ENCODE peak calls at places on chromosomes 7 and 10, in four cellular contexts. One of them, this sample, is unnamed.

GRCh38 chr10:92627845-92628480 is 35.0 kb downstream of the KIF11 start:
- DNase-seq in brain microvascular endothelial cell: peak
- DNase-seq in coronary artery: no peak
- DNase-seq in AG09319: no peak
- DNase-seq in this sample: no peak

GRCh38 chr10:101941871-101942270 is 98.3 kb upstream of the KCNIP2 start:
- DNase-seq in brain microvascular endothelial cell: peak
- DNase-seq in coronary artery: no peak
- DNase-seq in AG09319: no peak
- DNase-seq in this sample: no peak

GRCh38 chr10:127935115-127935561 is 28.2 kb downstream of the PTPRE start:
- DNase-seq in brain microvascular endothelial cell: no peak
- DNase-seq in coronary artery: peak
- DNase-seq in AG09319: peak
- DNase-seq in this sample: no peak

GRCh38 chr7:94687810-94688209 is 31.9 kb upstream of the SGCE start:
- DNase-seq in brain microvascular endothelial cell: no peak
- DNase-seq in coronary artery: no peak
- DNase-seq in AG09319: no peak
- DNase-seq in this sample: no peak

GRCh38 chr7:134885967-134886352 is 100.3 kb upstream of the AGBL3 start:
- DNase-seq in brain microvascular endothelial cell: peak
- DNase-seq in coronary artery: no peak
- DNase-seq in AG09319: peak
- DNase-seq in this sample: no peak

GRCh38 chr7:96136600-96137239 is 185.2 kb downstream of the SLC25A13 start:
- DNase-seq in brain microvascular endothelial cell: no peak
- DNase-seq in coronary artery: no peak
- DNase-seq in AG09319: no peak
- DNase-seq in this sample: no peak

GRCh38 chr10:124053971-124054370 is 39.4 kb downstream of the CHST15 start:
- DNase-seq in brain microvascular endothelial cell: no peak
- DNase-seq in coronary artery: no peak
- DNase-seq in AG09319: no peak
- DNase-seq in this sample: no peak

GRCh38 chr7:79912213-79912633 is 222.4 kb upstream of the GNAI1 start:
- DNase-seq in brain microvascular endothelial cell: no peak
- DNase-seq in coronary artery: no peak
- DNase-seq in AG09319: no peak
- DNase-seq in this sample: no peak

GRCh38 chr10:3471927-3472704 is 299.5 kb upstream of the PITRM1 start:
- DNase-seq in brain microvascular endothelial cell: no peak
- DNase-seq in coronary artery: no peak
- DNase-seq in AG09319: no peak
- DNase-seq in this sample: no peak

GRCh38 chr7:7581531-7582179 is 15.0 kb downstream of the MIOS start:
- DNase-seq in brain microvascular endothelial cell: no peak
- DNase-seq in coronary artery: no peak
- DNase-seq in AG09319: no peak
- DNase-seq in this sample: no peak

GRCh38 chr10:27838291-27838690 is 92.7 kb upstream of the MKX start:
- DNase-seq in brain microvascular endothelial cell: peak
- DNase-seq in coronary artery: no peak
- DNase-seq in AG09319: no peak
- DNase-seq in this sample: no peak

GRCh38 chr10:114648368-114648767 is 9.7 kb downstream of the ABLIM1 start:
- DNase-seq in brain microvascular endothelial cell: peak
- DNase-seq in coronary artery: no peak
- DNase-seq in AG09319: no peak
- DNase-seq in this sample: no peak

GRCh38 chr7:157411580-157411979 is 74.8 kb downstream of the DNAJB6 start:
- DNase-seq in brain microvascular endothelial cell: no peak
- DNase-seq in coronary artery: no peak
- DNase-seq in AG09319: no peak
- DNase-seq in this sample: no peak

GRCh38 chr10:110411047-110411410 is 86.7 kb upstream of the DUSP5 start:
- DNase-seq in brain microvascular endothelial cell: peak
- DNase-seq in coronary artery: no peak
- DNase-seq in AG09319: no peak
- DNase-seq in this sample: no peak

GRCh38 chr7:82017334-82017943 is 247.6 kb upstream of the HGF start:
- DNase-seq in brain microvascular endothelial cell: no peak
- DNase-seq in coronary artery: no peak
- DNase-seq in AG09319: no peak
- DNase-seq in this sample: no peak

GRCh38 chr10:101217450-101218281 is 11.6 kb downstream of the LBX1 start:
- DNase-seq in brain microvascular endothelial cell: no peak
- DNase-seq in coronary artery: no peak
- DNase-seq in AG09319: no peak
- DNase-seq in this sample: no peak

GRCh38 chr10:102230861-102231356 is 4.8 kb downstream of the ELOVL3 start:
- DNase-seq in brain microvascular endothelial cell: no peak
- DNase-seq in coronary artery: peak
- DNase-seq in AG09319: no peak
- DNase-seq in this sample: no peak

GRCh38 chr7:154373951-154374350 is 321.8 kb downstream of the DPP6 start:
- DNase-seq in brain microvascular endothelial cell: no peak
- DNase-seq in coronary artery: no peak
- DNase-seq in AG09319: no peak
- DNase-seq in this sample: no peak

GRCh38 chr10:103145860-103146466 is 47.1 kb downstream of the NT5C2 start:
- DNase-seq in brain microvascular endothelial cell: peak
- DNase-seq in coronary artery: peak
- DNase-seq in AG09319: peak
- DNase-seq in this sample: no peak

GRCh38 chr7:151990567-151990966 is 34.3 kb downstream of the GALNTL5 start:
- DNase-seq in brain microvascular endothelial cell: peak
- DNase-seq in coronary artery: no peak
- DNase-seq in AG09319: no peak
- DNase-seq in this sample: no peak

GRCh38 chr7:46960974-46961373 is 620.9 kb downstream of the TNS3 start:
- DNase-seq in brain microvascular endothelial cell: no peak
- DNase-seq in coronary artery: no peak
- DNase-seq in AG09319: no peak
- DNase-seq in this sample: no peak

GRCh38 chr10:128871671-128872231 is 595.3 kb upstream of the MGMT start:
- DNase-seq in brain microvascular endothelial cell: no peak
- DNase-seq in coronary artery: peak
- DNase-seq in AG09319: no peak
- DNase-seq in this sample: peak

GRCh38 chr7:90804370-90804769 is 208.2 kb downstream of the CDK14 start:
- DNase-seq in brain microvascular endothelial cell: peak
- DNase-seq in coronary artery: no peak
- DNase-seq in AG09319: no peak
- DNase-seq in this sample: no peak

GRCh38 chr10:29202541-29202940 is 86.3 kb upstream of the LYZL1 start:
- DNase-seq in brain microvascular endothelial cell: no peak
- DNase-seq in coronary artery: no peak
- DNase-seq in AG09319: no peak
- DNase-seq in this sample: no peak

GRCh38 chr10:47042199-47042473 is 130.9 kb downstream of the PTPN20 start:
- DNase-seq in brain microvascular endothelial cell: no peak
- DNase-seq in coronary artery: no peak
- DNase-seq in AG09319: no peak
- DNase-seq in this sample: no peak

GRCh38 chr10:103280505-103280904 is 3.6 kb downstream of the INA start:
- DNase-seq in brain microvascular endothelial cell: no peak
- DNase-seq in coronary artery: no peak
- DNase-seq in AG09319: no peak
- DNase-seq in this sample: no peak

GRCh38 chr10:79052311-79053080 is 16.3 kb upstream of the ZMIZ1 start:
- DNase-seq in brain microvascular endothelial cell: no peak
- DNase-seq in coronary artery: peak
- DNase-seq in AG09319: no peak
- DNase-seq in this sample: no peak

GRCh38 chr10:10527861-10528562 is 489.7 kb upstream of the CELF2 start:
- DNase-seq in brain microvascular endothelial cell: no peak
- DNase-seq in coronary artery: no peak
- DNase-seq in AG09319: no peak
- DNase-seq in this sample: no peak

DNA sequence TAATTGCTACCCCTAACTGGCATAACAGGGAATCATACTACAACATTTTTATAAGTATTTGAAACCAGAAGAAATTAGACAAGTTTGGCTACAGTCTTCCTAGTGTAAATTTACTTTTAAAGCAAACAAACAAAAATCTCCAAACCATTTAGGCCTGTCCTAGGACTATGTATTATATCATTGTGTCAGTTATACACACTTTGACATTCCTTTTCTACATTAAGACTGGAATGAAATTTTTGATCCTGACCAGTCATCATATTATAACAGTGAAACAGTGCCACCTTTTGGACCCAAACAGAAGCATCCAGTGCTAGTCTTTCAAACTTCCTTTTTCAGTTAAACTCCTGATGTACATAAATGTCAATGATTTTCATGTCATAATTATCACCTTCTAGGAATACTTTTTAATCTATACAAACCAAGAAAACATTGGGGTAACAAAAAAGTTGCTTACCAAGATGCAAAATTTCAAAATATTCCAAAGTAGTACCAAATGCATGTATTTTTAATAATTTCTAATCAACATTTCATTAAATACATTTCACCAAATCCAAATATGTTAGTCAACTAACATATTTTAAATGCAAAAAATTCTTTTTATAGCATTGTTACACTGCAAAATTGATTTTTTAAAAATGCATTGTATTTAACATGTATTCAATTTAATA is 75.7 kb downstream of the IMMP2L start:
- DNase-seq in brain microvascular endothelial cell: peak
- DNase-seq in coronary artery: no peak
- DNase-seq in AG09319: peak
- DNase-seq in this sample: no peak
- TF ChIP-seq CTCF in brain microvascular endothelial cell: peak
- TF ChIP-seq CTCF in coronary artery: peak
- TF ChIP-seq CTCF in AG09319: peak
- TF ChIP-seq CTCF in this sample: peak

GRCh38 chr10:76317078-76317477 is 885.7 kb downstream of the LRMDA start:
- DNase-seq in brain microvascular endothelial cell: no peak
- DNase-seq in coronary artery: no peak
- DNase-seq in AG09319: no peak
- DNase-seq in this sample: no peak

GRCh38 chr10:76316234-76316633 is 884.8 kb downstream of the LRMDA start:
- DNase-seq in brain microvascular endothelial cell: no peak
- DNase-seq in coronary artery: no peak
- DNase-seq in AG09319: no peak
- DNase-seq in this sample: no peak

GRCh38 chr10:76318171-76318570 is 886.7 kb downstream of the LRMDA start:
- DNase-seq in brain microvascular endothelial cell: no peak
- DNase-seq in coronary artery: no peak
- DNase-seq in AG09319: no peak
- DNase-seq in this sample: no peak

GRCh38 chr10:76311752-76312699 is 880.6 kb downstream of the LRMDA start:
- DNase-seq in brain microvascular endothelial cell: no peak
- DNase-seq in coronary artery: no peak
- DNase-seq in AG09319: no peak
- DNase-seq in this sample: no peak

DNA sequence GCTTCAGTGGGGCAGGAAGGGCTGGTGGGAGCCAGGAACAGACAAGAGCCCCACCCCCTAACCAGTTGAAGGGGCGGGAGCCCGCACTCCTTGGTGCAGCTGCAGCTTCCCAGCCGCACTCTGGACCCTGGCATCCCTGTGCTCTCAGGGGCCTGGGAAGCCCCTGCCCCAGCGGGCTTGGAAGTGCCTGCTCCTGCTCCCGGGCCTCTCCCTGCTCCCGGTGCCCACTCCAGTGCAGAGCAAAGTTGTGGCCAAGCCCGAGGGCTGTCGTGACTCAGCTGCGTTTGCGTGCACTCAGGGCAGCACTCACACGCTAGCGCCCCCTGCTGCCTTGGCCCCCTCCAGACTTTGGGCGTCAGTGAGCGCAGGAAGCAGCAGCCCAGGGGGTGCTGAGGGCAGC is 883.8 kb downstream of the LRMDA start:
- DNase-seq in brain microvascular endothelial cell: no peak
- DNase-seq in coronary artery: no peak
- DNase-seq in AG09319: no peak
- DNase-seq in this sample: no peak
- TF ChIP-seq CTCF in brain microvascular endothelial cell: no peak
- TF ChIP-seq CTCF in coronary artery: no peak
- TF ChIP-seq CTCF in AG09319: no peak
- TF ChIP-seq CTCF in this sample: no peak

GRCh38 chr10:6647811-6648526 is 67.9 kb upstream of the PRKCQ start:
- DNase-seq in brain microvascular endothelial cell: peak
- DNase-seq in coronary artery: no peak
- DNase-seq in AG09319: no peak
- DNase-seq in this sample: no peak

GRCh38 chr10:6649107-6649720 is 69.1 kb upstream of the PRKCQ start:
- DNase-seq in brain microvascular endothelial cell: no peak
- DNase-seq in coronary artery: no peak
- DNase-seq in AG09319: no peak
- DNase-seq in this sample: no peak

GRCh38 chr10:6640433-6641040 is 60.5 kb upstream of the PRKCQ start:
- DNase-seq in brain microvascular endothelial cell: no peak
- DNase-seq in coronary artery: no peak
- DNase-seq in AG09319: no peak
- DNase-seq in this sample: no peak

GRCh38 chr10:6642881-6643280 is 62.8 kb upstream of the PRKCQ start:
- DNase-seq in brain microvascular endothelial cell: no peak
- DNase-seq in coronary artery: no peak
- DNase-seq in AG09319: no peak
- DNase-seq in this sample: no peak

DNA sequence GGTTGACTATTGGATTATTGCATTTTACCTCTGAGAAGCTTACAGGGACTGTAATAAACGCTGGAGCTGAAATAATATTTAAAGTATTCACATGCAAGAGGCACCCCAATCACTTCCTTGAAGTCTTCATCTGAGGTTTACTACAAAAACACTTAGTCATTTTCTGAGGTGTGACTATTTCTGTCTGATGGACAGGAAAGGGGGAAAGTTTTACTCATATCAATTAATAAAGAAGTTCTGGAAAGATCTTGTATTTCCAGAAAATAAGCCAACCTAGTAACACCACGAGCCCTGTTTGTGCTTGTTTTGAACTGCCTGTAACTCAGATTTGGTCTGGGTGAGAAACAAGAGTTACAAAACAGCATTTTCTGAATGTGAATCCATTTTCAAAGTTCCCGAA is 63.9 kb upstream of the PRKCQ start:
- DNase-seq in brain microvascular endothelial cell: no peak
- DNase-seq in coronary artery: no peak
- DNase-seq in AG09319: no peak
- DNase-seq in this sample: no peak
- TF ChIP-seq CTCF in brain microvascular endothelial cell: no peak
- TF ChIP-seq CTCF in coronary artery: no peak
- TF ChIP-seq CTCF in AG09319: no peak
- TF ChIP-seq CTCF in this sample: no peak

GRCh38 chr10:86709786-86710185 is 41.5 kb downstream of the LDB3 start:
- DNase-seq in brain microvascular endothelial cell: no peak
- DNase-seq in coronary artery: peak
- DNase-seq in AG09319: no peak
- DNase-seq in this sample: no peak

GRCh38 chr10:86708783-86709778 is 40.8 kb downstream of the LDB3 start:
- DNase-seq in brain microvascular endothelial cell: no peak
- DNase-seq in coronary artery: peak
- DNase-seq in AG09319: no peak
- DNase-seq in this sample: no peak

GRCh38 chr10:86711957-86712708 is 43.8 kb downstream of the LDB3 start:
- DNase-seq in brain microvascular endothelial cell: no peak
- DNase-seq in coronary artery: peak
- DNase-seq in AG09319: no peak
- DNase-seq in this sample: no peak

GRCh38 chr10:86710987-86711236 is 42.6 kb downstream of the LDB3 start:
- DNase-seq in brain microvascular endothelial cell: no peak
- DNase-seq in coronary artery: no peak
- DNase-seq in AG09319: no peak
- DNase-seq in this sample: peak

GRCh38 chr10:86711237-86711956 is 43.1 kb downstream of the LDB3 start:
- DNase-seq in brain microvascular endothelial cell: peak
- DNase-seq in coronary artery: peak
- DNase-seq in AG09319: peak
- DNase-seq in this sample: no peak
- TF ChIP-seq CTCF in brain microvascular endothelial cell: peak
- TF ChIP-seq CTCF in coronary artery: peak
- TF ChIP-seq CTCF in AG09319: peak
- TF ChIP-seq CTCF in this sample: peak

This sample was measured in type B pancreatic cell.